ENCODE peak calls at places on chromosomes 5 and 9, in ten cellular contexts. One of them, this sample, is unnamed.

GRCh38 chr5:110969502-110969901 is 102.0 kb upstream of the TSLP start:
- DNase-seq in effector memory CD4-positive, alpha-beta T cell: no peak
- DNase-seq in HCT116: no peak
- DNase-seq in lower lobe of right lung: no peak
- DNase-seq in CD4-positive, CD25-positive, alpha-beta regulatory T cell: no peak
- DNase-seq in AG04450: no peak
- DNase-seq in CD4-positive, alpha-beta memory T cell: no peak
- DNase-seq in adrenal gland: no peak
- DNase-seq in SJSA1: no peak
- DNase-seq in tibial nerve: no peak
- DNase-seq in this sample: no peak

GRCh38 chr5:128637031-128637430 is 99.0 kb upstream of the FBN2 start:
- DNase-seq in effector memory CD4-positive, alpha-beta T cell: no peak
- DNase-seq in HCT116: no peak
- DNase-seq in lower lobe of right lung: no peak
- DNase-seq in CD4-positive, CD25-positive, alpha-beta regulatory T cell: no peak
- DNase-seq in AG04450: peak
- DNase-seq in CD4-positive, alpha-beta memory T cell: no peak
- DNase-seq in adrenal gland: no peak
- DNase-seq in SJSA1: no peak
- DNase-seq in tibial nerve: no peak
- DNase-seq in this sample: no peak

GRCh38 chr5:76337949-76338589 is 65.0 kb upstream of the IQGAP2 start:
- DNase-seq in effector memory CD4-positive, alpha-beta T cell: no peak
- DNase-seq in HCT116: peak
- DNase-seq in lower lobe of right lung: no peak
- DNase-seq in CD4-positive, CD25-positive, alpha-beta regulatory T cell: peak
- DNase-seq in AG04450: peak
- DNase-seq in CD4-positive, alpha-beta memory T cell: peak
- DNase-seq in adrenal gland: peak
- DNase-seq in SJSA1: peak
- DNase-seq in tibial nerve: peak
- DNase-seq in this sample: no peak

GRCh38 chr9:135797507-135798302 is 95.7 kb downstream of the KCNT1 start:
- DNase-seq in effector memory CD4-positive, alpha-beta T cell: no peak
- DNase-seq in HCT116: peak
- DNase-seq in lower lobe of right lung: no peak
- DNase-seq in CD4-positive, CD25-positive, alpha-beta regulatory T cell: no peak
- DNase-seq in AG04450: no peak
- DNase-seq in CD4-positive, alpha-beta memory T cell: no peak
- DNase-seq in adrenal gland: peak
- DNase-seq in SJSA1: peak
- DNase-seq in tibial nerve: no peak
- DNase-seq in this sample: peak

GRCh38 chr5:53890490-53890889 is 330.1 kb downstream of the NDUFS4 start:
- DNase-seq in effector memory CD4-positive, alpha-beta T cell: no peak
- DNase-seq in HCT116: no peak
- DNase-seq in lower lobe of right lung: no peak
- DNase-seq in CD4-positive, CD25-positive, alpha-beta regulatory T cell: no peak
- DNase-seq in AG04450: no peak
- DNase-seq in CD4-positive, alpha-beta memory T cell: no peak
- DNase-seq in adrenal gland: no peak
- DNase-seq in SJSA1: no peak
- DNase-seq in tibial nerve: no peak
- DNase-seq in this sample: no peak

GRCh38 chr9:107504585-107505455 is 15.3 kb upstream of the KLF4 start:
- DNase-seq in effector memory CD4-positive, alpha-beta T cell: no peak
- DNase-seq in HCT116: no peak
- DNase-seq in lower lobe of right lung: no peak
- DNase-seq in CD4-positive, CD25-positive, alpha-beta regulatory T cell: no peak
- DNase-seq in AG04450: peak
- DNase-seq in CD4-positive, alpha-beta memory T cell: no peak
- DNase-seq in adrenal gland: peak
- DNase-seq in SJSA1: peak
- DNase-seq in tibial nerve: no peak
- DNase-seq in this sample: no peak

GRCh38 chr9:117080996-117081395 is 333.9 kb downstream of the ASTN2 start:
- DNase-seq in effector memory CD4-positive, alpha-beta T cell: no peak
- DNase-seq in HCT116: no peak
- DNase-seq in lower lobe of right lung: no peak
- DNase-seq in CD4-positive, CD25-positive, alpha-beta regulatory T cell: no peak
- DNase-seq in AG04450: no peak
- DNase-seq in CD4-positive, alpha-beta memory T cell: no peak
- DNase-seq in adrenal gland: no peak
- DNase-seq in SJSA1: no peak
- DNase-seq in tibial nerve: no peak
- DNase-seq in this sample: no peak

GRCh38 chr5:17217421-17218352 is at the start of gene BASP1:
- DNase-seq in effector memory CD4-positive, alpha-beta T cell: no peak
- DNase-seq in HCT116: no peak
- DNase-seq in lower lobe of right lung: peak
- DNase-seq in CD4-positive, CD25-positive, alpha-beta regulatory T cell: peak
- DNase-seq in AG04450: no peak
- DNase-seq in CD4-positive, alpha-beta memory T cell: peak
- DNase-seq in adrenal gland: peak
- DNase-seq in SJSA1: peak
- DNase-seq in tibial nerve: peak
- DNase-seq in this sample: peak

GRCh38 chr5:135490245-135491037 is 38.3 kb upstream of the TIFAB start:
- DNase-seq in effector memory CD4-positive, alpha-beta T cell: no peak
- DNase-seq in HCT116: no peak
- DNase-seq in lower lobe of right lung: no peak
- DNase-seq in CD4-positive, CD25-positive, alpha-beta regulatory T cell: no peak
- DNase-seq in AG04450: no peak
- DNase-seq in CD4-positive, alpha-beta memory T cell: no peak
- DNase-seq in adrenal gland: no peak
- DNase-seq in SJSA1: no peak
- DNase-seq in tibial nerve: no peak
- DNase-seq in this sample: no peak

GRCh38 chr5:142621227-142621626 is 64.7 kb downstream of the FGF1 start:
- DNase-seq in effector memory CD4-positive, alpha-beta T cell: no peak
- DNase-seq in HCT116: no peak
- DNase-seq in lower lobe of right lung: no peak
- DNase-seq in CD4-positive, CD25-positive, alpha-beta regulatory T cell: no peak
- DNase-seq in AG04450: peak
- DNase-seq in CD4-positive, alpha-beta memory T cell: no peak
- DNase-seq in adrenal gland: no peak
- DNase-seq in SJSA1: peak
- DNase-seq in tibial nerve: no peak
- DNase-seq in this sample: no peak

GRCh38 chr5:107381189-107381856 is 289.4 kb downstream of the EFNA5 start:
- DNase-seq in effector memory CD4-positive, alpha-beta T cell: no peak
- DNase-seq in HCT116: peak
- DNase-seq in lower lobe of right lung: no peak
- DNase-seq in CD4-positive, CD25-positive, alpha-beta regulatory T cell: no peak
- DNase-seq in AG04450: no peak
- DNase-seq in CD4-positive, alpha-beta memory T cell: no peak
- DNase-seq in adrenal gland: no peak
- DNase-seq in SJSA1: peak
- DNase-seq in tibial nerve: no peak
- DNase-seq in this sample: no peak

GRCh38 chr5:106964102-106964501 is 706.6 kb downstream of the EFNA5 start:
- DNase-seq in effector memory CD4-positive, alpha-beta T cell: no peak
- DNase-seq in HCT116: no peak
- DNase-seq in lower lobe of right lung: no peak
- DNase-seq in CD4-positive, CD25-positive, alpha-beta regulatory T cell: no peak
- DNase-seq in AG04450: no peak
- DNase-seq in CD4-positive, alpha-beta memory T cell: no peak
- DNase-seq in adrenal gland: no peak
- DNase-seq in SJSA1: no peak
- DNase-seq in tibial nerve: no peak
- DNase-seq in this sample: no peak

GRCh38 chr5:83653669-83654068 is 67.0 kb downstream of the HAPLN1 start:
- DNase-seq in effector memory CD4-positive, alpha-beta T cell: no peak
- DNase-seq in HCT116: no peak
- DNase-seq in lower lobe of right lung: no peak
- DNase-seq in CD4-positive, CD25-positive, alpha-beta regulatory T cell: no peak
- DNase-seq in AG04450: no peak
- DNase-seq in CD4-positive, alpha-beta memory T cell: no peak
- DNase-seq in adrenal gland: no peak
- DNase-seq in SJSA1: no peak
- DNase-seq in tibial nerve: no peak
- DNase-seq in this sample: no peak

GRCh38 chr5:134100283-134101011 is 14.0 kb upstream of the TCF7 start:
- DNase-seq in effector memory CD4-positive, alpha-beta T cell: peak
- DNase-seq in HCT116: no peak
- DNase-seq in lower lobe of right lung: no peak
- DNase-seq in CD4-positive, CD25-positive, alpha-beta regulatory T cell: peak
- DNase-seq in AG04450: no peak
- DNase-seq in CD4-positive, alpha-beta memory T cell: peak
- DNase-seq in adrenal gland: no peak
- DNase-seq in SJSA1: peak
- DNase-seq in tibial nerve: no peak
- DNase-seq in this sample: no peak

GRCh38 chr5:127961006-127961763 is 122.4 kb upstream of the SLC12A2 start:
- DNase-seq in effector memory CD4-positive, alpha-beta T cell: no peak
- DNase-seq in HCT116: no peak
- DNase-seq in lower lobe of right lung: no peak
- DNase-seq in CD4-positive, CD25-positive, alpha-beta regulatory T cell: no peak
- DNase-seq in AG04450: no peak
- DNase-seq in CD4-positive, alpha-beta memory T cell: no peak
- DNase-seq in adrenal gland: no peak
- DNase-seq in SJSA1: no peak
- DNase-seq in tibial nerve: no peak
- DNase-seq in this sample: no peak

GRCh38 chr9:19331877-19332276 is 48.2 kb downstream of the RPS6 start:
- DNase-seq in effector memory CD4-positive, alpha-beta T cell: no peak
- DNase-seq in HCT116: no peak
- DNase-seq in lower lobe of right lung: no peak
- DNase-seq in CD4-positive, CD25-positive, alpha-beta regulatory T cell: no peak
- DNase-seq in AG04450: peak
- DNase-seq in CD4-positive, alpha-beta memory T cell: no peak
- DNase-seq in adrenal gland: no peak
- DNase-seq in SJSA1: no peak
- DNase-seq in tibial nerve: no peak
- DNase-seq in this sample: no peak

GRCh38 chr5:149857499-149857898 is 87.1 kb downstream of the PDE6A start:
- DNase-seq in effector memory CD4-positive, alpha-beta T cell: no peak
- DNase-seq in HCT116: no peak
- DNase-seq in lower lobe of right lung: peak
- DNase-seq in CD4-positive, CD25-positive, alpha-beta regulatory T cell: no peak
- DNase-seq in AG04450: no peak
- DNase-seq in CD4-positive, alpha-beta memory T cell: no peak
- DNase-seq in adrenal gland: peak
- DNase-seq in SJSA1: peak
- DNase-seq in tibial nerve: peak
- DNase-seq in this sample: no peak

DNA sequence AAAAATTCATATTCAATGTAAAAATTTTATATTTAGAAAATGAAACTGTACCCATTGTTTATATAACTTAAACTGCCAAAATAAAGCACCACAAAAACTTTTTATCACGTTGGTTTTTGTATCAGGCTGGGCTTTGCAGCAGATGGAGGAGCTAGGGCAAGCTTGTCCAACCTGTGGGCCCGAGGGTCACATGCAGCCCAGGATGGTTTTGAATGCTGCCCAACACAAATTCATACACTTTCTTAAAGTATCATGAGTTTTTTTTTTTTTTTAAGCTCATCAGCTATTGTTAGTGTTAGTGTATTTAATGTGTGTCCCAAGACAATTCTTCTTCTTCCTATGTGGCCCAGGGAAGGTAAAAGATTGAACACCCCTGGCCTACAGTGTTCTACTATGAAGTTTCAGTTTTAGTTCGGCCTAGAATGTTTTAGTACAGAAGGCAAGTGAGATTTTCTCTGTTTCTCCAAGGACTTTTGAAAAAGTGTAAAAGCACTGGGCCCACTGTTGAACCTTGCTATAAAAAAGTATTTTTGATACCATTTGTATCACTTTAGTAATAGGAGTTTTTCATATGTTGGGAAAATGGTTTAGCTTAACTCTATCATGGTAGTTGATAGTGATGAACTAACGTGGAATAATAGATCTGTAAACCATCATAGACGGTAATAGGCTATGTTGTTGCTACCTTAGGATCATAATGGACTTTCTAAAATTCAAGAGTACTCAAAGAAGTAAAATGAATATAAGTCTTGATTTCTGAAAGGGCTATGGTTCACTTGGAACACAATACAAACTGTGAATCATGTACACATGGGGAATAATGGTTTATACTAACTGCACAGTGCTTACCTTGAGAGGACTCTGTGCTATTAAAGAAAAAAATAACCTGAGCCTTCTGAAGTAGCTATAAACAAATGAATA is 2.9 kb downstream of the CDKN2A start:
- DNase-seq in effector memory CD4-positive, alpha-beta T cell: no peak
- DNase-seq in HCT116: no peak
- DNase-seq in lower lobe of right lung: no peak
- DNase-seq in CD4-positive, CD25-positive, alpha-beta regulatory T cell: no peak
- DNase-seq in AG04450: no peak
- DNase-seq in CD4-positive, alpha-beta memory T cell: no peak
- DNase-seq in adrenal gland: no peak
- DNase-seq in SJSA1: peak
- DNase-seq in tibial nerve: no peak
- DNase-seq in this sample: no peak
- H3K27ac ChIP-seq in effector memory CD4-positive, alpha-beta T cell: no peak
- H3K27ac ChIP-seq in HCT116: no peak
- H3K27ac ChIP-seq in lower lobe of right lung: no peak
- H3K27ac ChIP-seq in CD4-positive, CD25-positive, alpha-beta regulatory T cell: no peak
- H3K27ac ChIP-seq in AG04450: no peak
- H3K27ac ChIP-seq in CD4-positive, alpha-beta memory T cell: no peak
- H3K27ac ChIP-seq in adrenal gland: no peak
- H3K27ac ChIP-seq in SJSA1: peak
- H3K27ac ChIP-seq in tibial nerve: no peak
- H3K27ac ChIP-seq in this sample: no peak

GRCh38 chr5:123133438-123134100 is 44.5 kb downstream of the PRDM6 start:
- DNase-seq in effector memory CD4-positive, alpha-beta T cell: no peak
- DNase-seq in HCT116: no peak
- DNase-seq in lower lobe of right lung: no peak
- DNase-seq in CD4-positive, CD25-positive, alpha-beta regulatory T cell: no peak
- DNase-seq in AG04450: no peak
- DNase-seq in CD4-positive, alpha-beta memory T cell: no peak
- DNase-seq in adrenal gland: no peak
- DNase-seq in SJSA1: peak
- DNase-seq in tibial nerve: no peak
- DNase-seq in this sample: no peak
- H3K27ac ChIP-seq in effector memory CD4-positive, alpha-beta T cell: no peak
- H3K27ac ChIP-seq in HCT116: no peak
- H3K27ac ChIP-seq in lower lobe of right lung: no peak
- H3K27ac ChIP-seq in CD4-positive, CD25-positive, alpha-beta regulatory T cell: no peak
- H3K27ac ChIP-seq in AG04450: no peak
- H3K27ac ChIP-seq in CD4-positive, alpha-beta memory T cell: no peak
- H3K27ac ChIP-seq in adrenal gland: no peak
- H3K27ac ChIP-seq in SJSA1: no peak
- H3K27ac ChIP-seq in tibial nerve: no peak
- H3K27ac ChIP-seq in this sample: no peak

GRCh38 chr9:76852026-76852425 is 53.9 kb downstream of the PRUNE2 start:
- DNase-seq in effector memory CD4-positive, alpha-beta T cell: no peak
- DNase-seq in HCT116: no peak
- DNase-seq in lower lobe of right lung: no peak
- DNase-seq in CD4-positive, CD25-positive, alpha-beta regulatory T cell: no peak
- DNase-seq in AG04450: no peak
- DNase-seq in CD4-positive, alpha-beta memory T cell: no peak
- DNase-seq in adrenal gland: no peak
- DNase-seq in SJSA1: no peak
- DNase-seq in tibial nerve: no peak
- DNase-seq in this sample: no peak
- H3K27ac ChIP-seq in effector memory CD4-positive, alpha-beta T cell: no peak
- H3K27ac ChIP-seq in HCT116: no peak
- H3K27ac ChIP-seq in lower lobe of right lung: no peak
- H3K27ac ChIP-seq in CD4-positive, CD25-positive, alpha-beta regulatory T cell: no peak
- H3K27ac ChIP-seq in AG04450: no peak
- H3K27ac ChIP-seq in CD4-positive, alpha-beta memory T cell: no peak
- H3K27ac ChIP-seq in adrenal gland: no peak
- H3K27ac ChIP-seq in SJSA1: no peak
- H3K27ac ChIP-seq in tibial nerve: no peak
- H3K27ac ChIP-seq in this sample: no peak

GRCh38 chr9:15512889-15513288 is 2.1 kb upstream of the PSIP1 start:
- DNase-seq in effector memory CD4-positive, alpha-beta T cell: no peak
- DNase-seq in HCT116: no peak
- DNase-seq in lower lobe of right lung: no peak
- DNase-seq in CD4-positive, CD25-positive, alpha-beta regulatory T cell: no peak
- DNase-seq in AG04450: no peak
- DNase-seq in CD4-positive, alpha-beta memory T cell: no peak
- DNase-seq in adrenal gland: no peak
- DNase-seq in SJSA1: no peak
- DNase-seq in tibial nerve: no peak
- DNase-seq in this sample: no peak
- H3K27ac ChIP-seq in effector memory CD4-positive, alpha-beta T cell: no peak
- H3K27ac ChIP-seq in HCT116: no peak
- H3K27ac ChIP-seq in lower lobe of right lung: no peak
- H3K27ac ChIP-seq in CD4-positive, CD25-positive, alpha-beta regulatory T cell: no peak
- H3K27ac ChIP-seq in AG04450: no peak
- H3K27ac ChIP-seq in CD4-positive, alpha-beta memory T cell: no peak
- H3K27ac ChIP-seq in adrenal gland: no peak
- H3K27ac ChIP-seq in SJSA1: no peak
- H3K27ac ChIP-seq in tibial nerve: no peak
- H3K27ac ChIP-seq in this sample: no peak